ENCODE peak calls at places on chromosomes 12 and 14, in eight cellular contexts. I is osteoblast, G is fibroblast of lung, W is GM23338, Q is HCT116, K is endothelial cell of umbilical vein, C is astrocyte, H is HepG2. E is an unnamed sample.

GRCh38 chr12:95882080-95882479 is 23.3 kb downstream of the SNRPF start:
- DNase-seq in I (no peak), G (no peak), W (no peak), Q (no peak), K (no peak), C (peak; percentile 42), H (no peak), E (no peak)

GRCh38 chr14:90060965-90061848 is 587 bp upstream of the KCNK13 start:
- DNase-seq in I (no peak), G (no peak), W (peak; percentile 63), Q (no peak), K (no peak), C (no peak), H (no peak), E (peak; percentile 42)

GRCh38 chr14:65846469-65846868 is 433.9 kb downstream of the FUT8 start:
- DNase-seq in I (no peak), G (no peak), W (peak; percentile 22), Q (no peak), K (no peak), C (no peak), H (no peak), E (no peak)

GRCh38 chr12:132373967-132374820 is 44.8 kb upstream of the GALNT9 start:
- DNase-seq in I (no peak), G (peak; percentile 19), W (no peak), Q (no peak), K (no peak), C (no peak), H (no peak), E (peak; percentile 73)

GRCh38 chr14:47744155-47744554 is 68.8 kb upstream of the MDGA2 start:
- DNase-seq in I (no peak), G (no peak), W (no peak), Q (no peak), K (no peak), C (no peak), H (no peak), E (no peak)

GRCh38 chr12:112906712-112907414 is at the start of gene OAS1:
- DNase-seq in I (peak; percentile 52), G (peak; percentile 20), W (no peak), Q (no peak), K (peak; percentile 75), C (peak; percentile 15), H (peak; percentile 72), E (peak; percentile 7)

GRCh38 chr12:12684375-12685106 is 11.4 kb downstream of the GPR19 start:
- DNase-seq in I (peak; percentile 38), G (peak; percentile 48), W (peak; percentile 99), Q (no peak), K (peak; percentile 38), C (no peak), H (peak; percentile 13), E (peak; percentile 97)

GRCh38 chr12:108129017-108129812 is at the start of gene WSCD2:
- DNase-seq in I (peak; percentile 86), G (no peak), W (peak; percentile 92), Q (peak; percentile 32), K (no peak), C (no peak), H (peak; percentile 9), E (peak; percentile 96)

GRCh38 chr12:111936869-111937268 is 76.1 kb downstream of the TMEM116 start:
- DNase-seq in I (no peak), G (no peak), W (no peak), Q (no peak), K (no peak), C (no peak), H (no peak), E (no peak)

GRCh38 chr12:83823386-83824045 is 1089.1 kb downstream of the SLC6A15 start:
- DNase-seq in I (no peak), G (peak; percentile 18), W (peak; percentile 84), Q (peak; percentile 44), K (peak; percentile 1), C (no peak), H (peak; percentile 27), E (peak; percentile 90)

DNA sequence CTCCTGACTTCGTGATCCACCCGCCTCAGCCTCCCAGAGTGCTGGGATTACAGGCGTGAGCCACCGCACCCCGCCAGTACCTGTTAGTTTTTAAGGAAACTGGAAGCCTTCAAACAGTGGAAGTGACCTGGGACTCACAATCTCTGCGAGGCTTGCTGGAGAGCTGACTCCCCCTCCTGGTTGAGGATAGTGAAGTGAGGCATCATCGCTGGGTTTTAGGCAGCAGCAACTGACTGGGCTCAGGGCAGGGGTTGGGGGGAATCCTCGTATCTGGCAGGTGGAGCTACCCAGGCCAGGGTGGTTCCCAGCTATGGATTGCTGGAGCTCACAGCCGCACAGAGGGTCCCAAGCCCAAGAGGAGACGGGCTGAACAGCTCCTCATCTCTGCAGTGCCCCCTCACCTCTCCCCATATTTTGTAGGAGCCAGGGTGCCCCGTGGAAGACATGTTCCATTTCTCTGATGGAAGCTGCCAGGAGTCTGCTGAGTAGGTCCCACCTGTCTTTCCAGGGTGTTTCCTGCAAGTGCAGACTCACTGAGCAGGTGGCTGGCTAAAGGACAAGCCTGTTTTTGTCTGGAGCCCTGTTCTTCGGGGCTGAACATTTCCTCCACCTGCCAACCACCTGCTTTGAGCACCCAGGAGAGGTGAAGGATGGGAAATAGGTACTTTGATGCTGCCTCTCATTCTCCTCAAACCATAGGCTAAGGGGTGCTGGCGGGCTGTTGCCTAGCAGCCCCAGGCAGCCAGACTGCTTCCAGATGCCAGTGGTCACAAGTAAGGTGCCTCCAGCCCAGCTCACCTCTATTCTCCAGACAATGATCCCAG is 3.1 kb downstream of the AVIL start:
- DNase-seq in I (no peak), G (no peak), W (peak; percentile 90), Q (no peak), K (no peak), C (no peak), H (peak; percentile 42), E (peak; percentile 58)
- TF ChIP-seq CTCF in I (peak; percentile 26), G (peak; percentile 7), W (peak; percentile 37), Q (no peak), K (no peak), C (no peak), H (peak; percentile 59), E (peak; percentile 41)

DNA sequence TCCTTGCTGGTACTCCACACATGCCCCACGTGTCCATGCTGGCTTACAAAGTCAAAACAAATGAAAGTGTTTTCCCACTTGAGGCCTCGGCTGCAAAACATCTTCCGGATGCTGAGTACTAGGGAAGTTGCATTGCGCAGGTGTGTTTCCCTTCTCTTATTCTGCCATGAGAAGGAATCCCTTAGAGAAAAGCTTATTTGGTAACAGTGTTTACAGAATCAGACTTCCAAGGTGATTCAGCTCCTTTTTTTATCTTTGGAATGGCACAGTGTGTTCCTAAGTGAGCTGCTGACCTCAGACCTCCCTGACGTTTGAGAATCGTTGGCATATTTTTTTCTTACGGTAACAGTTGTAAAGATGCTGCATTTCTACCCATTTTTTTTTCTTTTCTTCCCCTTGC is 211.3 kb downstream of the ESR2 start:
- DNase-seq in I (peak; percentile 39), G (peak; percentile 64), W (no peak), Q (no peak), K (no peak), C (no peak), H (no peak), E (no peak)
- H3K4me3 ChIP-seq in I (no peak overlapping the region), G (no peak overlapping the region), W (no peak overlapping the region), Q (no peak overlapping the region), K (no peak overlapping the region), C (no peak overlapping the region), H (no peak overlapping the region), E (no peak overlapping the region)

GRCh38 chr12:53603804-53604203 is 22.4 kb downstream of the ATF7 start:
- DNase-seq in I (no peak), G (no peak), W (no peak), Q (no peak), K (peak; percentile 35), C (no peak), H (no peak), E (no peak)
- H3K4me2 ChIP-seq in I (no peak overlapping the region), G (peak overlapping the region; percentile 37), W (no peak overlapping the region), Q (no peak overlapping the region), K (peak overlapping the region; percentile 73), C (no peak overlapping the region), H (no peak overlapping the region), E (peak overlapping the region; percentile 27)

GRCh38 chr14:58565834-58566233 is 71.9 kb upstream of the DACT1 start:
- DNase-seq in I (no peak), G (no peak), W (no peak), Q (no peak), K (no peak), C (no peak), H (no peak), E (no peak)
- TF ChIP-seq CTCF in I (no peak), G (no peak), W (no peak), Q (no peak), K (no peak), C (no peak), H (no peak), E (no peak)

DNA sequence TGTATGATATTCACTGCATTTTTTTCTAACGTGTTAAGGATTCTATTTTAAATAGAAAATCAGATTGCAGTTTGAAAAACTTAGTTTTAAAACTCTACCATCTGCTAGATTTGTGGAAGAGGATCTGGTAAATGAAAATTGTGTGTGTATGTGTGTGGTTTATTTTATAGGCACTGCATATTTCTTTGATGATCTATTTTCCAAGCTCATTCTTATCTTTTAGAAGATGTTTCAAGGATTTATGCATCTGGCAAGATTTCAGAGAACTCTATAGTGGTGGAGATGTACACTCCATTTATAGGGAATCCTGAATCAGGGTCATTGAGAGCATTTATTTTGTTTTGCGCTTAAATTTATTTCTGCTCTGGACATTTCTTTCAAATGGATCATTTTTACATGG is 69.8 kb downstream of the HMGA2 start:
- DNase-seq in I (no peak), G (no peak), W (no peak), Q (no peak), K (no peak), C (no peak), H (no peak), E (no peak)
- H3K4me3 ChIP-seq in I (no peak overlapping the region), G (no peak overlapping the region), W (no peak overlapping the region), Q (no peak overlapping the region), K (no peak overlapping the region), C (no peak overlapping the region), H (peak overlapping the region; percentile 53), E (no peak overlapping the region)

GRCh38 chr14:24662753-24663152 is 28.8 kb upstream of the GZMB start:
- DNase-seq in I (no peak), G (no peak), W (peak; percentile 41), Q (no peak), K (no peak), C (no peak), H (no peak), E (no peak)

GRCh38 chr14:24664366-24664765 is 30.4 kb upstream of the GZMB start:
- DNase-seq in I (no peak), G (no peak), W (no peak), Q (no peak), K (no peak), C (no peak), H (no peak), E (no peak)

GRCh38 chr14:24659916-24660570 is 26.1 kb upstream of the GZMB start:
- DNase-seq in I (no peak), G (no peak), W (no peak), Q (no peak), K (no peak), C (no peak), H (no peak), E (no peak)

GRCh38 chr14:24670594-24670993 is 36.6 kb upstream of the GZMB start:
- DNase-seq in I (no peak), G (no peak), W (no peak), Q (no peak), K (no peak), C (no peak), H (no peak), E (no peak)

GRCh38 chr14:24665440-24665991 is 31.5 kb upstream of the GZMB start:
- DNase-seq in I (no peak), G (no peak), W (no peak), Q (no peak), K (no peak), C (no peak), H (no peak), E (no peak)
- H3K4me2 ChIP-seq in I (no peak overlapping the region), G (no peak overlapping the region), W (no peak overlapping the region), Q (no peak overlapping the region), K (no peak overlapping the region), C (no peak overlapping the region), H (no peak overlapping the region), E (no peak overlapping the region)